ENCODE peak calls at places on chromosomes 5 and 9, in six cellular contexts. A, B, R, L, V and Z are unnamed samples.

GRCh38 chr9:135589596-135590485 is 28.3 kb downstream of the PAEP start:
- DNase-seq in A (peak; percentile 44), R (no peak), B (no peak), V (no peak), L (no peak), Z (peak; percentile 3)

GRCh38 chr9:114282507-114282906 is 40.4 kb upstream of the ORM1 start:
- DNase-seq in L (no peak), R (no peak), A (no peak), B (no peak), V (no peak), Z (no peak)

GRCh38 chr5:133638436-133638835 is 26.1 kb upstream of the FSTL4 start:
- DNase-seq in B (no peak), L (no peak), R (no peak), V (no peak), A (no peak), Z (no peak)

GRCh38 chr5:170333161-170333909 is 35.8 kb upstream of the LCP2 start:
- DNase-seq in V (no peak), R (peak; percentile 20), L (no peak), A (no peak), B (peak; percentile 74), Z (no peak)

GRCh38 chr5:9425710-9426109 is 120.2 kb downstream of the SEMA5A start:
- DNase-seq in L (no peak), B (no peak), V (no peak), A (no peak), R (no peak), Z (no peak)

GRCh38 chr5:72506150-72506549 is 1.1 kb downstream of the ZNF366 start:
- DNase-seq in B (no peak), R (no peak), V (no peak), A (no peak), L (no peak), Z (no peak)

GRCh38 chr9:34139477-34140146 is 13.1 kb upstream of the DCAF12 start:
- DNase-seq in B (no peak), A (no peak), V (peak; percentile 28), L (no peak), R (peak; percentile 85), Z (peak; percentile 86)

GRCh38 chr9:111842313-111842712 is 47.6 kb upstream of the SHOC1 start:
- DNase-seq in A (no peak), L (no peak), V (no peak), B (no peak), R (no peak), Z (no peak)

GRCh38 chr9:34377402-34377741 is 674 bp upstream of the MYORG start:
- DNase-seq in A (no peak), L (peak; percentile 44), B (peak; percentile 22), R (peak; percentile 71), V (peak; percentile 39), Z (peak; percentile 31)

GRCh38 chr5:56506586-56506985 is 273.5 kb upstream of the ANKRD55 start:
- DNase-seq in R (no peak), L (no peak), V (no peak), A (no peak), B (no peak), Z (no peak)

GRCh38 chr5:125604104-125604503 is 819.1 kb upstream of the GRAMD2B start:
- DNase-seq in A (no peak), V (no peak), B (no peak), L (no peak), R (no peak), Z (no peak)

GRCh38 chr5:179974946-179975712 is 67.4 kb upstream of the TBC1D9B start:
- DNase-seq in L (peak; percentile 67), B (peak; percentile 68), A (no peak), R (peak; percentile 39), V (peak; percentile 73), Z (peak; percentile 54)

GRCh38 chr9:125659954-125660353 is 47.1 kb downstream of the MAPKAP1 start:
- DNase-seq in B (no peak), R (no peak), A (no peak), L (no peak), V (no peak), Z (no peak)

GRCh38 chr5:976849-977751 is 31.5 kb upstream of the NKD2 start:
- DNase-seq in B (no peak), V (no peak), L (peak; percentile 64), A (no peak), R (no peak), Z (peak; percentile 13)

GRCh38 chr9:5447337-5447736 is 3.0 kb upstream of the CD274 start:
- DNase-seq in B (no peak), L (no peak), R (no peak), V (no peak), A (no peak), Z (no peak)

GRCh38 chr9:78788101-78788500 is 491.2 kb downstream of the PSAT1 start:
- DNase-seq in A (no peak), V (no peak), R (no peak), B (no peak), L (no peak), Z (no peak)

GRCh38 chr9:74570879-74571512 is 73.9 kb downstream of the RORB start:
- DNase-seq in L (no peak), B (no peak), V (peak; percentile 56), A (no peak), R (peak; percentile 32), Z (peak; percentile 43)

GRCh38 chr5:167147879-167148278 is 1143.6 kb upstream of the WWC1 start:
- DNase-seq in V (no peak), L (no peak), A (no peak), R (no peak), B (no peak), Z (no peak)

GRCh38 chr5:652023-652515 is 39.9 kb downstream of the CEP72 start:
- DNase-seq in L (peak; percentile 53), R (no peak), A (peak; percentile 37), V (no peak), B (peak; percentile 10), Z (peak; percentile 9)

GRCh38 chr9:33524431-33524947 is 438 bp downstream of the ANKRD18B start:
- DNase-seq in B (no peak), A (no peak), R (no peak), V (peak; percentile 8), L (peak; percentile 74), Z (peak; percentile 29)

GRCh38 chr9:130461218-130461630 is 16.5 kb downstream of the ASS1 start:
- DNase-seq in A (peak; percentile 75), B (peak; percentile 58), L (peak; percentile 88), V (peak; percentile 78), R (peak; percentile 71), Z (peak; percentile 74)

DNA sequence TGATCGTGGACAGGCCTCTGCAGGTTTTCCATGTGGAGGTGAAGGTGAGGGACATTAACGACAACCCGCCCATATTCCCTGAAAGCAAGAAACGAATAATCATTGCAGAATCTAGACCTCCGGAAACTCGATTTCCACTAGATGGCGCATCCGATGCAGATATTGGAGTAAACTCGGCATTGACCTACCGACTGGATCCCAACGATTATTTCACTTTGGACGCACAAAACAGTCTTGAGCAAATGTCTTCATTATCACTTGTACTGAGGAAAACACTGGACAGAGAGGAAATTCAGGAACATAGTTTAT is 621 bp downstream of the PCDHA13 start:
- DNase-seq in A (no peak), V (peak; percentile 10), L (no peak), R (no peak), B (no peak), Z (peak; percentile 74)
- TF ChIP-seq CTCF in A (no peak), V (no peak), L (no peak), R (no peak), B (no peak), Z (peak; percentile 12)

GRCh38 chr9:81599837-81600236 is 89.5 kb downstream of the TLE1 start:
- DNase-seq in L (no peak), A (no peak), R (no peak), B (no peak), V (no peak), Z (no peak)
- H3K4me1 ChIP-seq in L (peaks cover 5% of the 10 kb centered on the region), A (peaks cover 28% of the 10 kb centered on the region), R (peaks cover 20% of the 10 kb centered on the region), B (no peaks in the 10 kb centered on the region), V (no peaks in the 10 kb centered on the region), Z (peaks cover 5% of the 10 kb centered on the region)

GRCh38 chr9:97983524-97984187 is 515 bp downstream of the ANP32B start:
- DNase-seq in R (peak; percentile 67), V (peak; percentile 68), B (peak; percentile 64), L (peak; percentile 93), A (peak; percentile 80), Z (peak; percentile 71)
- TF ChIP-seq CTCF in R (no peak), V (no peak), B (no peak), L (no peak), A (no peak), Z (no peak)

DNA sequence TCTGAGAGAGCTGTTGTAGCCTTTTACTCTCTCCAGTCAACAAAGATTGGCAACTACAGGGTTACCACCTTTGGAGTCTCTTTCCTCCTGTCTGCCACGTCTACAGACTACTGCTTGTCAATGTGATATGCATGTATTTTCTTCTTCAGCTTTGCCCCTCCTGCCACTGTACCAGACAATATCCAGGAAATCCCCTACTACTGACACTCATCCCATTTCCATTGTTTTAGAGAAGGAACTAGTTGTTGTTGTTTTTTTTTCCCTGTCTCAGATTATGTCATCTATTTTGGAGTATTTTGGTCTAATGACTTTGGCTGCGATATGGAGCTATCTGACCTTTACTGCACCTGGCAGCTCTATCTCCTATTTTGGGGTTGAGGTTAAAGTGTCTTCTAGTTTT is 50.1 kb upstream of the MACIR start:
- DNase-seq in A (no peak), V (no peak), R (no peak), B (no peak), L (no peak), Z (no peak)
- H3K4me1 ChIP-seq in A (no peaks in the 10 kb centered on the region), V (no peaks in the 10 kb centered on the region), R (no peaks in the 10 kb centered on the region), B (no peaks in the 10 kb centered on the region), L (no peaks in the 10 kb centered on the region), Z (no peaks in the 10 kb centered on the region)